ENCODE peak calls at places on chromosomes 11 and 22, in four cellular contexts. S is K562, F is Panc1, D is HepG2. X is an unnamed sample.

GRCh38 chr22:20156042-20156389 is 5.2 kb upstream of the CCDC188 start:
- DNase-seq in S (no peak), F (no peak), D (no peak), X (no peak)

GRCh38 chr22:19056951-19057401 is 65.2 kb downstream of the DGCR2 start:
- DNase-seq in S (no peak), F (no peak), D (no peak), X (no peak)

GRCh38 chr11:64786308-64786707 is 8.0 kb upstream of the SF1 start:
- DNase-seq in S (no peak), F (no peak), D (no peak), X (no peak)

GRCh38 chr11:130510407-130511006 is 62.1 kb downstream of the ADAMTS15 start:
- DNase-seq in S (no peak), F (no peak), D (no peak), X (no peak)

GRCh38 chr11:13108416-13108815 is 99.3 kb downstream of the RASSF10 start:
- DNase-seq in S (no peak), F (no peak), D (no peak), X (no peak)

GRCh38 chr22:46578824-46579561 is 41.2 kb upstream of the GRAMD4 start:
- DNase-seq in S (peak), F (no peak), D (peak), X (no peak)

GRCh38 chr11:834371-835316 is 1.9 kb downstream of the CD151 start:
- DNase-seq in S (no peak), F (no peak), D (no peak), X (peak)

GRCh38 chr11:121723261-121723741 is 270.5 kb upstream of the SORL1-AS1 start:
- DNase-seq in S (no peak), F (no peak), D (no peak), X (no peak)

GRCh38 chr11:34654491-34655334 is 33.8 kb downstream of the EHF start:
- DNase-seq in S (peak), F (peak), D (peak), X (peak)
- TF ChIP-seq TCF7L2 in S (no peak), F (peak), D (no peak), X (no peak)

DNA sequence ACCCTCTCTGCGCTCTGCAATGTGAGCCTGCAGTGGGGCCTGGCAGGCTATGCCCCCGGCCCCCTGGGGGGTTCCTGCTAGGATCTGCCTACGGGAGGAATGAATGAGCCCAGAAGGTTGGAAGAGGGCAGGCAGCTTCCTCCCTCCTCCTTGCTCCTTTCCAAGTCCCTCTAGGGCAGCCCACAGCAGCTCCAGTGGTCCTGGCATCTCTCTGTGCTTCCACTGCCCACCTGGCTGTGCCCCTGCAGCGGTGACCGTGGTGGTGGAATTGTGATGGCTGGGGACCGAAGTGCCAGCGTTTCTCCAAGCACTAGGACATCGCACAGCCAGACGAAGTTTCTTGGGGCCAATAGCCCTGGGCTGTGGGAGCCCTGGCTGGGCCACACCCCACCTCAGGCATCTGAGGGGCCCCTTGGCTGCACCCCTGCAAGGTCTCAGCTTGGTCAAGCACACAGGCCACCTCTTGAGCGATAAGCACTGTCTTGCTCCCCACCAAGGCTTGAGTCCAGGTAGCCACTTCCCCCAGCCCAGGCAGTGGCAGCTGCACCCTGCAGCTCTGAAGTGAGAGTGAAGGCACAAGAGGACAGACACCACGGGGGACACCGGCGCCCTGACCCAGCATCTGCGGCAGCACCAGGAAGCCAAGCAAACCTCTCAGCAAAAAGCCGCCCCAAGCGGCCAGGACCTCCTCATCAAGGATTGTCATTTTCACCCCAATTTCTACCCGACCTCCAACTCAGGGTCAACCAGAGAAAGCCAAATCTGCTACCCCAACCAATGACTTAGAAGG is 346.3 kb downstream of the CTTN start:
- DNase-seq in S (no peak), F (no peak), D (no peak), X (no peak)
- TF ChIP-seq TCF7L2 in S (no peak), F (no peak), D (no peak), X (no peak)

GRCh38 chr11:126359431-126360048 is 4.1 kb downstream of the ST3GAL4 start:
- DNase-seq in S (no peak), F (no peak), D (no peak), X (no peak)
- TF ChIP-seq TCF7L2 in S (no peak), F (no peak), D (no peak), X (no peak)

DNA sequence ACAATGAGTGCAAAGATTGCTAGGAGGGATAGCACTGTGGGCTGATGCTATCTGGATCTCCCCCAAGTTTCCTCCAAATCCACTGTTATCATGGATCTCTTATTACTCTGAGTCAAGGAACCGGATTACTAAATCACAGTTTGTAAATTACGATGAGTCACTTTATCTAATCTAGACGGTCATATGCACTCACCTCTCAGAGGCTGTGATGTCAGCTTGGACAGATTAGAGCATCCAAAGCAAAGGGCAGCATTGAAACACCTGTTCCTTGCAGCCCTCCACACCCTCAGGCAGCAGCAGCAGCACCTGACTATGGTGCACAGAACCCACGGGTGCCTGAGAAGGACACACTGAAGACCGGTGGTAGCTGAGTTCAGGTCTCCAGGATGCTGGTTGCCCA is 14.0 kb upstream of the POU2AF1 start:
- DNase-seq in S (no peak), F (no peak), D (no peak), X (no peak)
- TF ChIP-seq TCF7L2 in S (no peak), F (no peak), D (no peak), X (no peak)

X was measured in HCT116.